ENCODE peak calls at places on chromosomes 12 and 14, in seven cellular contexts. O is AG09309; V is central memory CD4-positive, alpha-beta T cell; S is cardiac fibroblast; K is LoVo; Y is uterus; F is tibial artery. N is an unnamed sample.

GRCh38 chr12:51621155-51621922 is 30.3 kb downstream of the SCN8A start:
- DNase-seq in Y (no peak), K (no peak), S (peak), F (no peak), V (no peak), O (peak), N (no peak)

GRCh38 chr12:66776974-66777373 is 98.1 kb upstream of the GRIP1 start:
- DNase-seq in V (no peak), S (no peak), O (no peak), K (no peak), F (no peak), Y (no peak), N (no peak)

GRCh38 chr14:72828604-72829003 is 65.3 kb downstream of the DPF3 start:
- DNase-seq in S (no peak), O (no peak), V (no peak), Y (no peak), K (no peak), F (no peak), N (no peak)

GRCh38 chr14:73758392-73759182 is 44.4 kb upstream of the PNMA1 start:
- DNase-seq in O (no peak), F (peak), S (peak), V (peak), K (peak), Y (peak), N (no peak)

GRCh38 chr12:15863258-15863835 is 18.8 kb upstream of the STRAP start:
- DNase-seq in F (no peak), O (no peak), K (peak), S (no peak), Y (no peak), V (no peak), N (no peak)

GRCh38 chr12:122062832-122063690 is 15.5 kb upstream of the MLXIP start:
- DNase-seq in Y (peak), K (peak), F (peak), S (peak), O (no peak), V (no peak), N (peak)

GRCh38 chr14:100107236-100107635 is 42.0 kb downstream of the EVL start:
- DNase-seq in F (peak), V (no peak), O (no peak), K (no peak), S (no peak), Y (no peak), N (no peak)

GRCh38 chr12:60333461-60333860 is 737.6 kb downstream of the SLC16A7 start:
- DNase-seq in K (no peak), S (peak), F (no peak), Y (no peak), O (no peak), V (no peak), N (no peak)

GRCh38 chr14:65131176-65131765 is 29.0 kb upstream of the MAX start:
- DNase-seq in Y (no peak), F (no peak), K (peak), V (no peak), S (peak), O (peak), N (peak)

N was measured in hepatic stellate cell.